ENCODE peak calls at places on chromosomes 3 and 15, in six cellular contexts. K is PC-3, I is neural progenitor cell, X is HCT116, V is GM23338, P is hepatocyte. N is an unnamed sample.

GRCh38 chr15:34753236-34753894 is 1.4 kb downstream of the GJD2 start:
- DNase-seq in K (peak; percentile 51), I (peak; percentile 88), X (no peak), V (peak; percentile 94), P (peak; percentile 78), N (no peak)

GRCh38 chr3:11238057-11238456 is 34.1 kb upstream of the ATG7 start:
- DNase-seq in K (peak; percentile 89), I (no peak), X (peak; percentile 13), V (no peak), P (peak; percentile 23), N (no peak)

GRCh38 chr3:194375473-194375872 is 5.9 kb upstream of the LRRC15 start:
- DNase-seq in K (peak; percentile 10), I (peak; percentile 66), X (no peak), V (no peak), P (peak; percentile 40), N (no peak)

GRCh38 chr3:106208979-106209378 is 340.2 kb upstream of the CBLB start:
- DNase-seq in K (peak; percentile 66), I (no peak), X (no peak), V (no peak), P (no peak), N (no peak)

GRCh38 chr3:156675744-156676466 is 1.5 kb downstream of the TIPARP start:
- DNase-seq in K (peak; percentile 99), I (no peak), X (peak; percentile 59), V (peak; percentile 21), P (peak; percentile 79), N (no peak)

GRCh38 chr3:100993309-100993708 is at the start of gene ABI3BP:
- DNase-seq in K (peak; percentile 84), I (peak; percentile 20), X (peak; percentile 29), V (no peak), P (peak; percentile 86), N (no peak)

GRCh38 chr3:137110392-137110996 is 152.7 kb downstream of the IL20RB start:
- DNase-seq in K (peak; percentile 46), I (peak; percentile 58), X (peak; percentile 12), V (peak; percentile 64), P (peak; percentile 56), N (peak; percentile 27)

GRCh38 chr3:156577731-156578130 is 22.8 kb upstream of the SSR3 start:
- DNase-seq in K (peak; percentile 53), I (no peak), X (no peak), V (no peak), P (no peak), N (no peak)

GRCh38 chr3:46900007-46900292 is 22.4 kb downstream of the PTH1R start:
- DNase-seq in K (no peak), I (no peak), X (no peak), V (no peak), P (no peak), N (no peak)

GRCh38 chr3:192892981-192893827 is 24.5 kb downstream of the MB21D2 start:
- DNase-seq in K (peak; percentile 48), I (peak; percentile 33), X (peak; percentile 84), V (peak; percentile 65), P (peak; percentile 55), N (no peak)

GRCh38 chr3:100261481-100261903 is 700 bp downstream of the TBC1D23 start:
- DNase-seq in K (no peak), I (no peak), X (no peak), V (no peak), P (no peak), N (no peak)

GRCh38 chr15:70247281-70247680 is 149.6 kb upstream of the TLE3 start:
- DNase-seq in K (no peak), I (no peak), X (no peak), V (no peak), P (no peak), N (no peak)

GRCh38 chr3:196219194-196219969 is 3.0 kb downstream of the SLC51A start:
- DNase-seq in K (peak; percentile 91), I (peak; percentile 33), X (no peak), V (peak; percentile 39), P (peak; percentile 77), N (peak; percentile 59)

GRCh38 chr3:197333901-197334639 is 35.7 kb upstream of the DLG1 start:
- DNase-seq in K (no peak), I (peak; percentile 56), X (no peak), V (no peak), P (peak; percentile 49), N (no peak)

GRCh38 chr3:4332574-4332973 is 29.4 kb downstream of the SETMAR start:
- DNase-seq in K (no peak), I (no peak), X (no peak), V (no peak), P (no peak), N (no peak)

GRCh38 chr3:127747751-127748521 is 74.4 kb downstream of the MGLL start:
- DNase-seq in K (peak; percentile 92), I (no peak), X (no peak), V (no peak), P (peak; percentile 34), N (no peak)

GRCh38 chr3:58333206-58334012 is 717 bp downstream of the PXK start:
- DNase-seq in K (peak; percentile 40), I (peak; percentile 55), X (no peak), V (peak; percentile 63), P (peak; percentile 42), N (peak; percentile 75)

GRCh38 chr3:112818289-112818688 is 28.4 kb downstream of the CD200R1L start:
- DNase-seq in K (peak; percentile 62), I (no peak), X (no peak), V (no peak), P (no peak), N (no peak)

GRCh38 chr3:12307136-12307535 is 18.3 kb downstream of the PPARG start:
- DNase-seq in K (peak; percentile 53), I (no peak), X (no peak), V (no peak), P (no peak), N (no peak)

GRCh38 chr3:185316740-185317407 is 46.1 kb upstream of the MAP3K13 start:
- DNase-seq in K (peak; percentile 62), I (no peak), X (no peak), V (no peak), P (no peak), N (no peak)

GRCh38 chr15:74983725-74984231 is 11.6 kb upstream of the SCAMP5 start:
- DNase-seq in K (peak; percentile 56), I (no peak), X (no peak), V (no peak), P (no peak), N (no peak)

GRCh38 chr3:58144478-58145142 is 66.2 kb downstream of the DNASE1L3 start:
- DNase-seq in K (no peak), I (no peak), X (no peak), V (no peak), P (no peak), N (no peak)

GRCh38 chr3:77321646-77322045 is 281.7 kb downstream of the ROBO2 start:
- DNase-seq in K (peak; percentile 52), I (no peak), X (no peak), V (no peak), P (no peak), N (no peak)

GRCh38 chr3:66107855-66108254 is 69.1 kb upstream of the MAGI1 start:
- DNase-seq in K (no peak), I (no peak), X (no peak), V (no peak), P (peak; percentile 8), N (no peak)

GRCh38 chr3:52259035-52259434 is 13.5 kb downstream of the PPM1M start:
- DNase-seq in K (no peak), I (no peak), X (no peak), V (no peak), P (no peak), N (no peak)

GRCh38 chr3:23094890-23095462 is 108.2 kb upstream of the UBE2E2 start:
- DNase-seq in K (peak; percentile 97), I (no peak), X (peak; percentile 26), V (peak; percentile 18), P (peak; percentile 28), N (no peak)

GRCh38 chr3:138186803-138187295 is 252 bp upstream of the ARMC8 start:
- DNase-seq in K (peak; percentile 81), I (peak; percentile 95), X (no peak), V (peak; percentile 93), P (peak; percentile 96), N (peak; percentile 92)

GRCh38 chr15:90101969-90102890 is at the start of gene IDH2:
- DNase-seq in K (peak; percentile 89), I (peak; percentile 97), X (peak; percentile 38), V (peak; percentile 93), P (peak; percentile 96), N (peak; percentile 84)

GRCh38 chr15:90099868-90100854 is 2.1 kb downstream of the IDH2 start:
- DNase-seq in K (no peak), I (no peak), X (no peak), V (no peak), P (no peak), N (peak; percentile 45)

GRCh38 chr15:90101130-90101968 is 919 bp downstream of the IDH2 start:
- DNase-seq in K (no peak), I (peak; percentile 96), X (no peak), V (peak; percentile 87), P (peak; percentile 58), N (peak; percentile 76)

GRCh38 chr15:90097475-90097874 is 4.8 kb downstream of the IDH2 start:
- DNase-seq in K (no peak), I (no peak), X (no peak), V (no peak), P (no peak), N (peak; percentile 89)

GRCh38 chr15:90099072-90099867 is 3.0 kb downstream of the IDH2 start:
- DNase-seq in K (no peak), I (no peak), X (no peak), V (peak; percentile 9), P (no peak), N (peak; percentile 76)
- H3K4me1 ChIP-seq in K (peaks cover 18% of the 10 kb centered on the region), I (peaks cover 11% of the 10 kb centered on the region), X (peaks cover 22% of the 10 kb centered on the region), V (peaks cover 8% of the 10 kb centered on the region), P (peaks cover 44% of the 10 kb centered on the region), N (peaks cover 86% of the 10 kb centered on the region)

DNA sequence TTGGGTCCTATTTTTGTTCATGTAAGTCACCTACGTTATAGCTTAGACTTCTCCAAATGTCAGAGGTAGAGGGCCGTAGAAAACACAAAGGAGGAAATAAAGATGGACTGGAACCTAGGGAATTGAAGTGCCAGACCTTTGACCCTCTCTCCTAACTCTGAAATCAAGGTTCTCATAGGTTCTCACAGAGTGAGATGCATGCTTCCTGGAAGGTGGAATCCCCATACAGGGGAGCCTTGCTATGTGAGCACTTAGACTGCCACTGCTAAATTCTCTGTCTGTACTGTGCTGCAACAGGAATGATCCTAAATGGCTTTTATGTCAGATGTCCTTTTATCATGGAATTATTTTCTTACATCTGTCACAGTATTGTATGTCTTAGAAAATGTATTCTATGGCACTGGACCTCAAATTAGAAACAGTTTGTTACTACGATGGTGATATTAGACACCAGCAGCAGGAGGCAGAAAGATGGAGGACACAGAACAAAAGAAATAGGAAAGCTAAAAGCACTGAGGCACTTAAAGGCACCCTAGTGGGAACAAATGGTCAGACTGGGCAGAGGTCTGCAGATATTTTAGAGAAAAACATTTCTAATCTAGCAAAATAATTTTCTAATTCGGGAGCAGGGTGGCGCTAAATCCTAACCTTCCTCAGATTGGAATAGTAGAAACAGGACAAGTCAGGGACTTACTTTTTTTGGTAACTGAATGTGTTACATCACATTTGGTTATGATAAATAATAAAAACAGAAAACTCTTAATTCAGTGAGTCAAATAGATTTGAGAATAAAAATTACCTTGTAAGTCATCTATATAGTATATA is 60.2 kb upstream of the CDAN1 start:
- DNase-seq in K (peak; percentile 48), I (peak; percentile 8), X (no peak), V (peak; percentile 28), P (no peak), N (no peak)
- TF ChIP-seq EZH2phosphoT487 in K (no peak), I (no peak), X (no peak), V (no peak), P (no peak), N (no peak)

GRCh38 chr3:132721479-132722164 is 587 bp downstream of the NPHP3 start:
- DNase-seq in K (peak; percentile 40), I (peak; percentile 88), X (no peak), V (peak; percentile 82), P (peak; percentile 79), N (no peak)
- TF ChIP-seq CTCF in K (no peak), I (peak; percentile 45), X (no peak), V (no peak), P (no peak), N (no peak)

GRCh38 chr15:64841258-64842098 is at the start of gene PLEKHO2:
- DNase-seq in K (peak; percentile 82), I (peak; percentile 98), X (peak; percentile 73), V (peak; percentile 99), P (peak; percentile 96), N (peak; percentile 94)
- H3K4me1 ChIP-seq in K (peaks cover 13% of the 10 kb centered on the region), I (peaks cover 36% of the 10 kb centered on the region), X (peaks cover 8% of the 10 kb centered on the region), V (peaks cover 51% of the 10 kb centered on the region), P (peaks cover 25% of the 10 kb centered on the region), N (peaks cover 64% of the 10 kb centered on the region)

N was measured in OCI-LY7.